ENCODE peak calls at places on chromosomes 1 and 21, in five cellular contexts. C is HCEC 1CT, I is AG09309, U is NCI-H446, G is DMS 273 treated with DMSO at 0.1 percent for 48 hours. S is an unnamed sample.

GRCh38 chr1:78145105-78145580 is 99.4 kb downstream of the GIPC2 start:
- DNase-seq in I (peak), C (peak), G (peak), U (peak), S (no peak)

GRCh38 chr1:63223426-63223825 is 98.9 kb upstream of the FOXD3 start:
- DNase-seq in G (no peak), I (no peak), C (no peak), U (no peak), S (no peak)

GRCh38 chr1:29322861-29323585 is 86.7 kb downstream of the PTPRU start:
- DNase-seq in C (no peak), G (peak), U (no peak), I (no peak), S (no peak)

GRCh38 chr1:156486421-156487344 is 13.9 kb downstream of the MEF2D start:
- DNase-seq in U (no peak), I (no peak), G (no peak), C (no peak), S (no peak)

GRCh38 chr21:45417951-45418300 is 13.0 kb downstream of the COL18A1 start:
- DNase-seq in U (no peak), G (no peak), I (no peak), C (no peak), S (peak)

GRCh38 chr1:109769335-109770078 is 5.8 kb upstream of the EPS8L3 start:
- DNase-seq in U (no peak), G (no peak), I (no peak), C (peak), S (peak)

GRCh38 chr1:206930210-206930798 is 8.6 kb upstream of the FCMR start:
- DNase-seq in I (no peak), G (no peak), C (no peak), U (no peak), S (no peak)

GRCh38 chr1:184503221-184503749 is 116.5 kb downstream of the C1orf21 start:
- DNase-seq in I (no peak), G (no peak), U (no peak), C (no peak), S (no peak)

GRCh38 chr1:58779837-58780585 is 3.8 kb downstream of the JUN start:
- DNase-seq in G (peak), I (no peak), U (peak), C (peak), S (no peak)

GRCh38 chr1:39332291-39332690 is 127.8 kb downstream of the MACF1 start:
- DNase-seq in U (no peak), I (no peak), C (no peak), G (no peak), S (no peak)

GRCh38 chr1:61659061-61659460 is 65.9 kb downstream of the TM2D1 start:
- DNase-seq in U (no peak), I (no peak), C (no peak), G (no peak), S (no peak)

GRCh38 chr1:82073659-82074058 is 272.9 kb downstream of the ADGRL2 start:
- DNase-seq in I (no peak), U (no peak), G (no peak), C (no peak), S (no peak)

GRCh38 chr1:87744763-87745162 is 416.1 kb downstream of the LMO4 start:
- DNase-seq in U (no peak), G (no peak), C (no peak), I (no peak), S (no peak)

GRCh38 chr1:8629241-8630091 is 188.0 kb downstream of the RERE start:
- DNase-seq in G (no peak), U (peak), C (peak), I (no peak), S (peak)

GRCh38 chr1:116115476-116115875 is 4.3 kb downstream of the MAB21L3 start:
- DNase-seq in C (peak), I (peak), G (no peak), U (no peak), S (no peak)

GRCh38 chr1:25594971-25595370 is 21.6 kb upstream of the MAN1C1 start:
- DNase-seq in G (no peak), I (no peak), U (no peak), C (no peak), S (no peak)

S was measured in Right ventricle myocardium inferior.